ENCODE peak calls at places on chromosomes 6 and 20, in four cellular contexts. One of them, this sample, is unnamed.

GRCh38 chr6:20302702-20303251 is 90.5 kb upstream of the MBOAT1 start:
- DNase-seq in breast epithelium: no peak
- DNase-seq in transverse colon: no peak
- DNase-seq in left ventricle myocardium inferior: no peak
- DNase-seq in this sample: no peak

GRCh38 chr6:31767096-31767645 is 4.7 kb downstream of the SAPCD1 start:
- DNase-seq in breast epithelium: no peak
- DNase-seq in transverse colon: no peak
- DNase-seq in left ventricle myocardium inferior: no peak
- DNase-seq in this sample: no peak

GRCh38 chr6:100084301-100085161 is 90.5 kb upstream of the MCHR2 start:
- DNase-seq in breast epithelium: no peak
- DNase-seq in transverse colon: no peak
- DNase-seq in left ventricle myocardium inferior: no peak
- DNase-seq in this sample: no peak

GRCh38 chr6:136582702-136583471 is 32.7 kb upstream of the MAP7 start:
- DNase-seq in breast epithelium: no peak
- DNase-seq in transverse colon: no peak
- DNase-seq in left ventricle myocardium inferior: no peak
- DNase-seq in this sample: no peak

GRCh38 chr20:34066476-34067090 is 45.5 kb downstream of the EIF2S2 start:
- DNase-seq in breast epithelium: no peak
- DNase-seq in transverse colon: no peak
- DNase-seq in left ventricle myocardium inferior: no peak
- DNase-seq in this sample: no peak

GRCh38 chr6:154974485-154975149 is 20.5 kb upstream of the TIAM2 start:
- DNase-seq in breast epithelium: no peak
- DNase-seq in transverse colon: no peak
- DNase-seq in left ventricle myocardium inferior: no peak
- DNase-seq in this sample: no peak

GRCh38 chr20:1761116-1761515 is 103.5 kb upstream of the SIRPG start:
- DNase-seq in breast epithelium: no peak
- DNase-seq in transverse colon: no peak
- DNase-seq in left ventricle myocardium inferior: no peak
- DNase-seq in this sample: no peak

GRCh38 chr6:103405321-103405720 is 1454.4 kb downstream of the HACE1 start:
- DNase-seq in breast epithelium: no peak
- DNase-seq in transverse colon: no peak
- DNase-seq in left ventricle myocardium inferior: no peak
- DNase-seq in this sample: no peak

GRCh38 chr6:108518714-108519576 is 41.8 kb upstream of the FOXO3 start:
- DNase-seq in breast epithelium: no peak
- DNase-seq in transverse colon: no peak
- DNase-seq in left ventricle myocardium inferior: no peak
- DNase-seq in this sample: no peak

GRCh38 chr6:13397359-13398080 is 69.2 kb upstream of the TBC1D7 start:
- DNase-seq in breast epithelium: no peak
- DNase-seq in transverse colon: peak; percentile 75
- DNase-seq in left ventricle myocardium inferior: no peak
- DNase-seq in this sample: no peak

GRCh38 chr6:116624036-116624805 is 7.9 kb downstream of the RSPH4A start:
- DNase-seq in breast epithelium: no peak
- DNase-seq in transverse colon: no peak
- DNase-seq in left ventricle myocardium inferior: no peak
- DNase-seq in this sample: no peak

GRCh38 chr6:17281100-17281496 is at the start of gene RBM24:
- DNase-seq in breast epithelium: no peak
- DNase-seq in transverse colon: peak; percentile 82
- DNase-seq in left ventricle myocardium inferior: peak; percentile 44
- DNase-seq in this sample: peak; percentile 68

GRCh38 chr6:126526547-126526946 is 186.6 kb downstream of the CENPW start:
- DNase-seq in breast epithelium: no peak
- DNase-seq in transverse colon: no peak
- DNase-seq in left ventricle myocardium inferior: no peak
- DNase-seq in this sample: no peak

GRCh38 chr6:34771727-34772126 is 14.4 kb downstream of the SNRPC start:
- DNase-seq in breast epithelium: no peak
- DNase-seq in transverse colon: no peak
- DNase-seq in left ventricle myocardium inferior: no peak
- DNase-seq in this sample: no peak

GRCh38 chr6:16286151-16286522 is 47.8 kb downstream of the GMPR start:
- DNase-seq in breast epithelium: no peak
- DNase-seq in transverse colon: no peak
- DNase-seq in left ventricle myocardium inferior: no peak
- DNase-seq in this sample: no peak

GRCh38 chr6:2848851-2849250 is 7.2 kb upstream of the SERPINB1 start:
- DNase-seq in breast epithelium: no peak
- DNase-seq in transverse colon: peak; percentile 58
- DNase-seq in left ventricle myocardium inferior: no peak
- DNase-seq in this sample: no peak

GRCh38 chr20:61178431-61179080 is 73.5 kb upstream of the CDH4 start:
- DNase-seq in breast epithelium: no peak
- DNase-seq in transverse colon: peak; percentile 9
- DNase-seq in left ventricle myocardium inferior: no peak
- DNase-seq in this sample: no peak

GRCh38 chr6:73180718-73181619 is 44.3 kb downstream of the KHDC1L start:
- DNase-seq in breast epithelium: no peak
- DNase-seq in transverse colon: no peak
- DNase-seq in left ventricle myocardium inferior: no peak
- DNase-seq in this sample: no peak

GRCh38 chr6:50330963-50331362 is 281.2 kb upstream of the DEFB112 start:
- DNase-seq in breast epithelium: no peak
- DNase-seq in transverse colon: no peak
- DNase-seq in left ventricle myocardium inferior: no peak
- DNase-seq in this sample: no peak

GRCh38 chr6:28161410-28162079 is 19.9 kb downstream of the ZKSCAN8 start:
- DNase-seq in breast epithelium: peak; percentile 22
- DNase-seq in transverse colon: peak; percentile 70
- DNase-seq in left ventricle myocardium inferior: peak; percentile 78
- DNase-seq in this sample: peak; percentile 82

GRCh38 chr6:411402-412145 is 20.0 kb downstream of the IRF4 start:
- DNase-seq in breast epithelium: no peak
- DNase-seq in transverse colon: no peak
- DNase-seq in left ventricle myocardium inferior: no peak
- DNase-seq in this sample: no peak

GRCh38 chr6:408599-409102 is 17.1 kb downstream of the IRF4 start:
- DNase-seq in breast epithelium: no peak
- DNase-seq in transverse colon: no peak
- DNase-seq in left ventricle myocardium inferior: no peak
- DNase-seq in this sample: peak; percentile 12

GRCh38 chr6:410555-411395 is 19.2 kb downstream of the IRF4 start:
- DNase-seq in breast epithelium: no peak
- DNase-seq in transverse colon: no peak
- DNase-seq in left ventricle myocardium inferior: no peak
- DNase-seq in this sample: no peak

GRCh38 chr6:408148-408547 is 16.6 kb downstream of the IRF4 start:
- DNase-seq in breast epithelium: no peak
- DNase-seq in transverse colon: no peak
- DNase-seq in left ventricle myocardium inferior: no peak
- DNase-seq in this sample: no peak

GRCh38 chr6:409370-409972 is 17.9 kb downstream of the IRF4 start:
- DNase-seq in breast epithelium: no peak
- DNase-seq in transverse colon: no peak
- DNase-seq in left ventricle myocardium inferior: no peak
- DNase-seq in this sample: no peak
- H3K4me1 ChIP-seq in breast epithelium: no peaks in the 10 kb centered on the region
- H3K4me1 ChIP-seq in transverse colon: no peaks in the 10 kb centered on the region
- H3K4me1 ChIP-seq in left ventricle myocardium inferior: peaks cover 10% of the 10 kb centered on the region
- H3K4me1 ChIP-seq in this sample: no peaks in the 10 kb centered on the region

GRCh38 chr6:43122146-43122545 is 46.0 kb downstream of the PTK7 start:
- DNase-seq in breast epithelium: no peak
- DNase-seq in transverse colon: no peak
- DNase-seq in left ventricle myocardium inferior: no peak
- DNase-seq in this sample: no peak

GRCh38 chr6:43123691-43124314 is 47.3 kb upstream of the SRF start:
- DNase-seq in breast epithelium: no peak
- DNase-seq in transverse colon: no peak
- DNase-seq in left ventricle myocardium inferior: no peak
- DNase-seq in this sample: no peak

GRCh38 chr6:43119456-43119855 is 43.3 kb downstream of the PTK7 start:
- DNase-seq in breast epithelium: no peak
- DNase-seq in transverse colon: no peak
- DNase-seq in left ventricle myocardium inferior: no peak
- DNase-seq in this sample: no peak

GRCh38 chr6:43120101-43120730 is 44.1 kb downstream of the PTK7 start:
- DNase-seq in breast epithelium: no peak
- DNase-seq in transverse colon: no peak
- DNase-seq in left ventricle myocardium inferior: no peak
- DNase-seq in this sample: no peak

DNA sequence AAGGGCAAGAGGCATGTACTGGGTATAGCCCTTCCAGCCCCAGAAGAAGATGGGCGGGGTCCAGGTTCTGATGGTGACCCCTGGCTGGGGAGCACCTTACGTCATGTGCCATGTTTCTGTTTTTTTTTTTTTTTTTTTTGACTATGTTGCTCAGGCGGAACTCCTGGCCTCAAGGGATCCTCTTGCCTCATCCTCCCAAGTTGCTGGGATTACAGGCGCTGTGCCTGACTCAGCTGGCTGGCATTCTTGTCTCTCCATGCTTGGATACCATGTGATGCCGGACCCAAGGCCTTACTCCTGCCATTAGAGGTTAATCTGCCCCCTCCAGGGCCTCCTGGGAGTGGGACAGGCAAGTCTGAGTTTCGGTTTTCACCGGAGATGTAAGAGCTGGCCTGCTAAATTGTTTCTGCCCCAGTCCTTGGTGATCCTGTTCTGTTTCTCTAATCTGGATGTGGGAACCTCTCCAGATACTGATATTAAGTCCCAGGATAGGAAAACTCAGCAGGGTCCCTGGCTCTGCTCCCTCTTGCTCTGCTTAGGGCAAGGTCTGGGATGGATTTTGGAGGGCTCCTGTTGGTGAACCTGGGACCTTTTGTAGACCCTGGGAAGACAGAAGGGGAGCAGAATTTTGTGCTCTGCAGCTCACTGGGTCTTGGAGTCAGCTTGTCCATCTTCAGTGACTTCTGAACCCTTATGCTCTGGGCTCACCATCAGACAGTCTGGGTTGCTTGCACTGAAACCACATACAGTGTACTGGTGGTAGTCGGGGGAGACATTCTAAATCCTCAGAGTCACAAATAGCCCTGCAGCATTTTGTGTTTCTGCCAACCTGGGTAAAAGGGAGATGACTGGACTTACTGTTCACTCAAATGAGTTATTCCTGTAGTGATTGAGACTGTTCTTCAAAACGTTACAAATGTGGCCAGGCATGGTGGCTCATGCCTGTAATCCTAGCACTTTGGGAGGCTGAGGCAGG is 45.1 kb downstream of the PTK7 start:
- DNase-seq in breast epithelium: peak; percentile 71
- DNase-seq in transverse colon: peak; percentile 41
- DNase-seq in left ventricle myocardium inferior: peak; percentile 56
- DNase-seq in this sample: no peak
- H3K4me1 ChIP-seq in breast epithelium: peaks cover 12% of the 10 kb centered on the region
- H3K4me1 ChIP-seq in transverse colon: peaks cover 12% of the 10 kb centered on the region
- H3K4me1 ChIP-seq in left ventricle myocardium inferior: peaks cover 12% of the 10 kb centered on the region
- H3K4me1 ChIP-seq in this sample: no peaks in the 10 kb centered on the region

GRCh38 chr20:57702091-57702490 is 7.7 kb downstream of the PMEPA1 start:
- DNase-seq in breast epithelium: no peak
- DNase-seq in transverse colon: no peak
- DNase-seq in left ventricle myocardium inferior: no peak
- DNase-seq in this sample: no peak

GRCh38 chr20:57702521-57702920 is 7.3 kb downstream of the PMEPA1 start:
- DNase-seq in breast epithelium: no peak
- DNase-seq in transverse colon: no peak
- DNase-seq in left ventricle myocardium inferior: no peak
- DNase-seq in this sample: no peak

GRCh38 chr20:57699395-57699794 is 10.4 kb downstream of the PMEPA1 start:
- DNase-seq in breast epithelium: no peak
- DNase-seq in transverse colon: no peak
- DNase-seq in left ventricle myocardium inferior: no peak
- DNase-seq in this sample: no peak

GRCh38 chr20:57701651-57702050 is 8.2 kb downstream of the PMEPA1 start:
- DNase-seq in breast epithelium: no peak
- DNase-seq in transverse colon: no peak
- DNase-seq in left ventricle myocardium inferior: no peak
- DNase-seq in this sample: no peak

GRCh38 chr20:57701090-57701489 is 8.7 kb downstream of the PMEPA1 start:
- DNase-seq in breast epithelium: no peak
- DNase-seq in transverse colon: no peak
- DNase-seq in left ventricle myocardium inferior: no peak
- DNase-seq in this sample: no peak
- H3K4me1 ChIP-seq in breast epithelium: no peaks in the 10 kb centered on the region
- H3K4me1 ChIP-seq in transverse colon: peaks cover 35% of the 10 kb centered on the region
- H3K4me1 ChIP-seq in left ventricle myocardium inferior: peaks cover 63% of the 10 kb centered on the region
- H3K4me1 ChIP-seq in this sample: no peaks in the 10 kb centered on the region

DNA sequence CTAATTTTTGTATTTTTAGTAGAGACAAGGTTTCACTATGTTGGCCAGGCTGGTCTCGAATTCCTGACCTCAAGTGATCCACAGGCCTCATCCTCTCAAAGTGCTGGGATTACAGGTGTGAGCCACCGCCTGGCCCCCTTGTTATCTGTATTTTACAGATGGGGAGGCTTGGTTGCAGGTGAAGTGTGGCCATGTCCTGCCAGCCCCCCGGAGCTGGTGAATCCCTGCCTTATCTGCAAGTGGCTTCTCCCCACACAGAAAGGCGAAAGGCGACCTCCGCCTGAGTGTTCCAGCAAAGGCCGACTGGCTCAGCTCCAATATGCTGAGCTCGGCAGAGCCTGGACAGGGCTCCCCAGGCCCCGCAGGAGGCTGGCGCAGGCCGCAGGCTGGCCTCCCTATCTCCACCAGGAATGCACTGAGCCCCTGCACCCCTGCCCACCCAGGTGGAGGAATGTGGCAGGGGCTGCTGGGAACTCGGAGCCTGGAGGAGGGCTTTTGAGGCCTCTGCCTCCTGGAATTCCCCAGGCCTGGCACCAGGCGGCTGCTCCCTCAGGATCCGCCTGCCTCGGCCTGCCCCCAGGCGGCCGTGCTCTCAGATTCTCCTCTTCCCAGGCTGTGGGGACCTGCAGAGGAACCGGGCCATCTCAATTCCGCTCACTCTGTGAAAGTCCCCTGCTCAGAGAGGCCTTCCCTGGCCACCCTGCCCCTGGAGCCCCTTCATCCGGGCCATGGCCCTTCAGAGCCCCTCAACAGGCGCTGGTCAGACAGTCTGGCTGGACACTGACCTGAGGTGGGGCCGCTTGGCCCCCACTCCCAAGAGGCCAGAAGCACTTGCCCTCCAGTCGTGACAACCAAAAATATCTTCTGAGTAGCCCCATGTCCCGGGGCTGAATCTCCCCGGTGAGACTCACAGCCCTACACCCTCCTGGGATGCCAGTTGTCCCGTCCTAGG is 9.3 kb upstream of the LAMA5 start:
- DNase-seq in breast epithelium: no peak
- DNase-seq in transverse colon: no peak
- DNase-seq in left ventricle myocardium inferior: no peak
- DNase-seq in this sample: peak; percentile 64
- H3K4me1 ChIP-seq in breast epithelium: peaks cover 11% of the 10 kb centered on the region
- H3K4me1 ChIP-seq in transverse colon: peaks cover 44% of the 10 kb centered on the region
- H3K4me1 ChIP-seq in left ventricle myocardium inferior: peaks cover 60% of the 10 kb centered on the region
- H3K4me1 ChIP-seq in this sample: peaks cover 10% of the 10 kb centered on the region

This sample was measured in pancreas.